ENCODE peak calls at places on chromosomes 13 and 19, in ten cellular contexts. E is NCI-H748 treated with DMSO at 0.1 percent for 48 hours; Y is fibroblast of pulmonary artery; B is uterus; W is left cardiac atrium; G is T-cell; I is ELR; O is NCI-H460; Z is naive thymus-derived CD8-positive, alpha-beta T cell; P is astrocyte of the hippocampus. D is an unnamed sample.

GRCh38 chr19:39277598-39277997 is 9.4 kb downstream of the IFNL2 start:
- DNase-seq in E (no peak), Y (peak), B (no peak), W (no peak), G (no peak), I (peak), O (no peak), Z (no peak), P (no peak), D (no peak)

GRCh38 chr13:35781661-35782060 is 305.2 kb upstream of the MAB21L1 start:
- DNase-seq in E (no peak), Y (no peak), B (no peak), W (no peak), G (no peak), I (no peak), O (no peak), Z (no peak), P (no peak), D (no peak)

GRCh38 chr19:15717781-15718180 is 10.0 kb upstream of the OR10H2 start:
- DNase-seq in E (no peak), Y (no peak), B (no peak), W (no peak), G (no peak), I (no peak), O (no peak), Z (no peak), P (no peak), D (no peak)

GRCh38 chr13:83716121-83716520 is 166.2 kb downstream of the SLITRK1 start:
- DNase-seq in E (no peak), Y (no peak), B (no peak), W (no peak), G (no peak), I (no peak), O (no peak), Z (no peak), P (peak), D (no peak)

GRCh38 chr13:30466358-30466714 is 600 bp upstream of the HMGB1 start:
- DNase-seq in E (no peak), Y (no peak), B (no peak), W (no peak), G (no peak), I (peak), O (no peak), Z (no peak), P (peak), D (no peak)

GRCh38 chr13:23986619-23987018 is 89.3 kb upstream of the C1QTNF9B start:
- DNase-seq in E (no peak), Y (peak), B (no peak), W (no peak), G (no peak), I (peak), O (no peak), Z (no peak), P (peak), D (no peak)

GRCh38 chr19:51136891-51137551 is 5.1 kb upstream of the SIGLEC7 start:
- DNase-seq in E (no peak), Y (no peak), B (no peak), W (no peak), G (no peak), I (no peak), O (no peak), Z (no peak), P (no peak), D (no peak)

GRCh38 chr19:2969104-2969504 is 8.3 kb upstream of the TLE6 start:
- DNase-seq in E (peak), Y (peak), B (peak), W (peak), G (no peak), I (no peak), O (no peak), Z (no peak), P (peak), D (no peak)

GRCh38 chr19:48777139-48777538 is 21.8 kb downstream of the FGF21 start:
- DNase-seq in E (no peak), Y (no peak), B (no peak), W (no peak), G (no peak), I (no peak), O (no peak), Z (no peak), P (no peak), D (no peak)